ENCODE peak calls at places on chromosomes 4 and X, in ten cellular contexts. Z is ACHN, E is WTC11, R is fibroblast of pulmonary artery, F is IMR-90, C is T-helper 2 cell, T is Ammon's horn, V is ascending aorta, K is fibroblast of the conjunctiva, H is progenitor cell of endocrine pancreas. L is an unnamed sample.

GRCh38 chrX:11944486-11944885 is 186.4 kb downstream of the MSL3 start:
- DNase-seq in Z (peak), E (peak), R (peak), F (peak), C (peak), T (peak), V (no peak), K (peak), H (peak), L (no peak)

GRCh38 chr4:123945301-123945700 is 548.7 kb downstream of the SPRY1 start:
- DNase-seq in Z (no peak), E (no peak), R (no peak), F (no peak), C (no peak), T (no peak), V (no peak), K (no peak), H (no peak), L (no peak)

GRCh38 chrX:119990409-119990994 is 47.0 kb upstream of the NKAP start:
- DNase-seq in Z (no peak), E (peak), R (no peak), F (no peak), C (no peak), T (no peak), V (no peak), K (no peak), H (no peak), L (no peak)

GRCh38 chr4:99885063-99885664 is 9.1 kb downstream of the LAMTOR3 start:
- DNase-seq in Z (peak), E (no peak), R (peak), F (peak), C (peak), T (peak), V (no peak), K (peak), H (no peak), L (peak)

GRCh38 chrX:114952696-114953095 is 64.7 kb downstream of the IL13RA2 start:
- DNase-seq in Z (no peak), E (no peak), R (no peak), F (no peak), C (no peak), T (no peak), V (no peak), K (no peak), H (no peak), L (no peak)

GRCh38 chrX:149453911-149454820 is 50.9 kb downstream of the IDS start:
- DNase-seq in Z (no peak), E (no peak), R (no peak), F (no peak), C (no peak), T (no peak), V (no peak), K (no peak), H (no peak), L (no peak)

GRCh38 chrX:124842205-124842604 is 477.5 kb upstream of the TEX13C start:
- DNase-seq in Z (no peak), E (no peak), R (no peak), F (no peak), C (no peak), T (no peak), V (no peak), K (no peak), H (no peak), L (no peak)

GRCh38 chr4:168619266-168619631 is 122.4 kb downstream of the PALLD start:
- DNase-seq in Z (no peak), E (no peak), R (no peak), F (peak), C (no peak), T (no peak), V (no peak), K (no peak), H (no peak), L (no peak)

GRCh38 chrX:78237127-78237526 is 90.3 kb downstream of the CYSLTR1 start:
- DNase-seq in Z (no peak), E (no peak), R (no peak), F (no peak), C (peak), T (no peak), V (no peak), K (no peak), H (no peak), L (no peak)

GRCh38 chr4:28073860-28074555 is 1213.4 kb downstream of the STIM2 start:
- DNase-seq in Z (no peak), E (peak), R (no peak), F (no peak), C (no peak), T (no peak), V (no peak), K (no peak), H (no peak), L (no peak)

GRCh38 chrX:68997461-68997860 is 167.8 kb downstream of the PJA1 start:
- DNase-seq in Z (no peak), E (no peak), R (no peak), F (peak), C (no peak), T (no peak), V (no peak), K (no peak), H (no peak), L (no peak)

GRCh38 chrX:85111347-85111746 is 107.7 kb downstream of the APOOL start:
- DNase-seq in Z (peak), E (no peak), R (peak), F (peak), C (no peak), T (no peak), V (no peak), K (no peak), H (no peak), L (no peak)

GRCh38 chrX:18964026-18964425 is 19.9 kb downstream of the PHKA2 start:
- DNase-seq in Z (no peak), E (no peak), R (no peak), F (no peak), C (no peak), T (no peak), V (no peak), K (no peak), H (no peak), L (no peak)

GRCh38 chrX:138026211-138026610 is 460.3 kb downstream of the ZIC3 start:
- DNase-seq in Z (peak), E (no peak), R (no peak), F (no peak), C (peak), T (no peak), V (no peak), K (no peak), H (no peak), L (no peak)

L was measured in activated CD8-positive, alpha-beta memory T cell treated with anti-CD3 and anti-CD28 coated beads, Interleukin-2, amount 10 ng/mL, durations not matched to agents 7 days and 5 days.